ENCODE peak calls at places on chromosomes 1 and 21, in seven cellular contexts. J is astrocyte; V is glomerular endothelial cell; Q is upper lobe of right lung; B is activated gamma-delta T cell treated with anti-CD3 and anti-CD28 coated beads, Interleukin-2, amount 50 U/mL, for 16 hours; X is stimulated activated CD4-positive, alpha-beta T cell treated with anti-CD3 and anti-CD28 coated beads, TNF-alpha, amount 100 ng/mL, for 24 hours; H is NCI-H748 treated with DMSO at 0.1 percent for 48 hours. T is an unnamed sample.
A peak's percentile ranks its signal among the peaks of the same experiment; 100 is the strongest.

GRCh38 chr1:236524142-236524891 is 535 bp downstream of the LGALS8 start:
- DNase-seq in J (peak; percentile 75), V (peak; percentile 45), Q (no peak), B (peak; percentile 42), X (peak; percentile 50), H (peak; percentile 5), T (peak; percentile 68)

GRCh38 chr1:108691128-108691885 is 803 bp upstream of the PRPF38B start:
- DNase-seq in J (peak; percentile 23), V (no peak), Q (no peak), B (no peak), X (no peak), H (no peak), T (no peak)

GRCh38 chr1:167721617-167722151 is at the start of gene MPZL1:
- DNase-seq in J (peak; percentile 96), V (peak; percentile 57), Q (peak; percentile 97), B (peak; percentile 87), X (peak; percentile 89), H (peak; percentile 78), T (peak; percentile 89)

GRCh38 chr1:9161963-9162362 is 33.1 kb upstream of the GPR157 start:
- DNase-seq in J (no peak), V (no peak), Q (no peak), B (no peak), X (no peak), H (no peak), T (no peak)

GRCh38 chr1:8631163-8631562 is 186.3 kb downstream of the RERE start:
- DNase-seq in J (peak; percentile 25), V (no peak), Q (no peak), B (no peak), X (no peak), H (no peak), T (no peak)

GRCh38 chr1:12615166-12615915 is 2.7 kb downstream of the DHRS3 start:
- DNase-seq in J (no peak), V (no peak), Q (no peak), B (no peak), X (no peak), H (no peak), T (no peak)

GRCh38 chr1:119617751-119618691 is 30.0 kb downstream of the ZNF697 start:
- DNase-seq in J (peak; percentile 45), V (no peak), Q (no peak), B (no peak), X (no peak), H (no peak), T (no peak)

GRCh38 chr1:67560580-67561285 is 124.3 kb upstream of the GADD45A start:
- DNase-seq in J (no peak), V (no peak), Q (no peak), B (no peak), X (no peak), H (no peak), T (no peak)

GRCh38 chr1:91511386-91511785 is 10.7 kb downstream of the CDC7 start:
- DNase-seq in J (peak; percentile 16), V (no peak), Q (no peak), B (no peak), X (no peak), H (no peak), T (peak; percentile 7)

GRCh38 chr1:241706967-241707366 is 54.9 kb downstream of the WDR64 start:
- DNase-seq in J (peak; percentile 39), V (no peak), Q (no peak), B (peak; percentile 4), X (no peak), H (no peak), T (no peak)

GRCh38 chr21:24955275-24955961 is 651.9 kb downstream of the MRPL39 start:
- DNase-seq in J (no peak), V (no peak), Q (no peak), B (no peak), X (no peak), H (no peak), T (no peak)

GRCh38 chr21:37253991-37254390 is 13.1 kb downstream of the VPS26C start:
- DNase-seq in J (peak; percentile 17), V (no peak), Q (no peak), B (no peak), X (no peak), H (no peak), T (no peak)

GRCh38 chr21:21003701-21004100 is 5.5 kb downstream of the NCAM2 start:
- DNase-seq in J (no peak), V (no peak), Q (no peak), B (no peak), X (no peak), H (peak; percentile 32), T (peak; percentile 33)

GRCh38 chr1:32247983-32248889 is 1.2 kb downstream of the FAM167B start:
- DNase-seq in J (no peak), V (no peak), Q (peak; percentile 92), B (peak; percentile 64), X (peak; percentile 64), H (peak; percentile 39), T (peak; percentile 87)

GRCh38 chr1:1783320-1783719 is 5.0 kb upstream of the NADK start:
- DNase-seq in J (no peak), V (no peak), Q (no peak), B (no peak), X (no peak), H (no peak), T (no peak)

GRCh38 chr1:44368471-44369151 is 13.6 kb upstream of the ERI3 start:
- DNase-seq in J (no peak), V (no peak), Q (no peak), B (no peak), X (no peak), H (no peak), T (no peak)